ENCODE peak calls at places on chromosomes 5 and 9, in five cellular contexts. U is transverse colon, E is sigmoid colon, A is stomach, C is ovary. Q is an unnamed sample. For H3K4me1, the result is how much of the 10 kb centered on the place peaks cover.

GRCh38 chr5:61023131-61023530 is 78.1 kb downstream of the NDUFAF2 start:
- DNase-seq in U (no peak), E (no peak), A (no peak), C (no peak), Q (no peak)

GRCh38 chr9:109945571-109945970 is 165.6 kb downstream of the PALM2AKAP2 start:
- DNase-seq in U (no peak), E (no peak), A (no peak), C (no peak), Q (no peak)

GRCh38 chr5:149749481-149750365 is 19.6 kb downstream of the PPARGC1B start:
- DNase-seq in U (no peak), E (no peak), A (no peak), C (no peak), Q (no peak)

GRCh38 chr5:43036856-43037711 is 3.0 kb downstream of the ANXA2R start:
- DNase-seq in U (peak), E (no peak), A (no peak), C (no peak), Q (no peak)

GRCh38 chr5:17808566-17808965 is 174.3 kb downstream of the TAF11L14 start:
- DNase-seq in U (no peak), E (no peak), A (no peak), C (no peak), Q (no peak)

GRCh38 chr5:77844408-77845272 is 68.5 kb upstream of the TBCA start:
- DNase-seq in U (no peak), E (no peak), A (no peak), C (peak), Q (no peak)

GRCh38 chr5:141848771-141849370 is 29.3 kb downstream of the PCDH1 start:
- DNase-seq in U (peak), E (peak), A (peak), C (peak), Q (no peak)

GRCh38 chr5:88883566-88884434 is 816 bp upstream of the MEF2C start:
- DNase-seq in U (peak), E (peak), A (peak), C (peak), Q (peak)

GRCh38 chr9:18888241-18888794 is 144.7 kb downstream of the SAXO1 start:
- DNase-seq in U (no peak), E (no peak), A (no peak), C (no peak), Q (no peak)

GRCh38 chr5:18113724-18114123 is 479.5 kb downstream of the TAF11L14 start:
- DNase-seq in U (no peak), E (no peak), A (no peak), C (no peak), Q (no peak)

GRCh38 chr5:35745666-35746065 is 111.0 kb upstream of the IL7R start:
- DNase-seq in U (no peak), E (no peak), A (no peak), C (no peak), Q (no peak)

GRCh38 chr5:176762489-176762888 is 47.9 kb upstream of the UNC5A start:
- DNase-seq in U (no peak), E (peak), A (no peak), C (no peak), Q (no peak)

GRCh38 chr5:56155992-56156584 is 77.0 kb downstream of the ANKRD55 start:
- DNase-seq in U (no peak), E (peak), A (no peak), C (no peak), Q (no peak)

GRCh38 chr9:124352616-124353015 is 62.6 kb downstream of the PSMB7 start:
- DNase-seq in U (no peak), E (peak), A (no peak), C (peak), Q (no peak)

GRCh38 chr9:30774326-30774725 is 1610.1 kb upstream of the ACO1 start:
- DNase-seq in U (no peak), E (no peak), A (no peak), C (no peak), Q (no peak)

GRCh38 chr9:15420796-15421195 is 1.9 kb upstream of the SNAPC3 start:
- DNase-seq in U (no peak), E (no peak), A (no peak), C (no peak), Q (no peak)

GRCh38 chr5:52878671-52879070 is 91.0 kb downstream of the ITGA1 start:
- DNase-seq in U (no peak), E (no peak), A (no peak), C (no peak), Q (no peak)

GRCh38 chr5:139651863-139652787 is 4.0 kb downstream of the CXXC5 start:
- DNase-seq in U (peak), E (peak), A (peak), C (peak), Q (peak)

GRCh38 chr5:139650689-139651501 is 2.7 kb downstream of the CXXC5 start:
- DNase-seq in U (peak), E (peak), A (peak), C (no peak), Q (no peak)

GRCh38 chr5:139650031-139650688 is 2.0 kb downstream of the CXXC5 start:
- DNase-seq in U (peak), E (peak), A (peak), C (no peak), Q (no peak)

GRCh38 chr5:139652788-139653241 is 4.7 kb downstream of the CXXC5 start:
- DNase-seq in U (no peak), E (no peak), A (no peak), C (no peak), Q (no peak)

DNA sequence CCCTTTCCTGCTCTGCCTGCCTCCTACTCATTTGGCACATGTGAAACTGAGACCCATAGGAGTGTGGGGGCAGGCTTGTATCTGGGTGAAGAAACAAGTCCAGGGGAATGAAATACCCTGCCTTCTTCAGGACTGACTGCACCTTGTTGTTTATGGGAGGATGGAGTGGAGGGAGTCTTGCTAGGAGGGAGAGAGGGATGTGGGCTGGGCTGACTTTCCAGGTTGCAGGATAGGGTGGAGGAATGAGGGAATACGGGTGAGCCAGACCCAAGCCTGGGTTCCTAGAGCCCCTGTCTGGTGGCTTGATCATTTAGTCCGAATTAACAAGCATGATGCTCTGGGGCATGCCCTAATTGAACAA is 3.3 kb downstream of the CXXC5 start:
- DNase-seq in U (no peak), E (peak), A (no peak), C (no peak), Q (no peak)
- H3K4me1 ChIP-seq in U (under half), E (under half), A (half or more), C (under half), Q (half or more)

DNA sequence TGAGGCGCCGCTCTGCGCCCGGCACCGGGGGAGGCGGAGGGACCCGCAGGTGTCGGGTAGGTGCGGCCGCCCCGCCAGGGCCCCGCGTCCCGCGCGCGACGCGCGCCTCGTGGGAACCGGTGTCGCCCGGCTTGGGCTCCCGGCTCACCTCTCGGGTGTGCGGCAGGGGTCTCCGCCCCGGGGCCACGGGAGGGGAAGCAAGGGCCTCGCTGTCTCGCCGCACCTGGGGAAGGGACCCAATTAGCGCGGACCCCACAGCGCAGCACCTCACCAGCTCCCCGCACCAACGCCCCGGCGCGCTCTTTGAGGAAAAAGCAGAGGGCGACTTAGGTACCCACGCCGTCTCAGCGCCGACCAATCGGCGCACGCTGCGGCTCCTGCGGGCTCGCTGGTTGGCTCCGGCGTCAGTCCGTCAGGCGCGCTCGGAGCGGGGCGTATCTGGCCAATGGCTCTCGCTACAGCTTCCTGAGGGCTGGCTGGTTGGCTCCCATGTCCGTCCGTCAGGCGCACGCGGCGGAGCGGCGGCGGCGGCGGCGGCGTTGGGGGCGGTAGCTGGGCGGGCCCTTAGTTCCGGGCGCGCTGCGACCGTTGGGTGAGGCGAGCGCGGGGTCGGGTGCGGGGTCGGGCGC is at the start of gene TRAF2:
- DNase-seq in U (peak), E (peak), A (peak), C (peak), Q (peak)
- TF ChIP-seq POLR2A in U (peak), E (no peak), A (no peak), C (no peak), Q (no peak)

GRCh38 chr9:32247173-32247572 is 137.3 kb upstream of the ACO1 start:
- DNase-seq in U (no peak), E (no peak), A (no peak), C (no peak), Q (no peak)
- TF ChIP-seq EP300 in U (no peak), E (no peak), A (no peak), C (no peak), Q (no peak)

DNA sequence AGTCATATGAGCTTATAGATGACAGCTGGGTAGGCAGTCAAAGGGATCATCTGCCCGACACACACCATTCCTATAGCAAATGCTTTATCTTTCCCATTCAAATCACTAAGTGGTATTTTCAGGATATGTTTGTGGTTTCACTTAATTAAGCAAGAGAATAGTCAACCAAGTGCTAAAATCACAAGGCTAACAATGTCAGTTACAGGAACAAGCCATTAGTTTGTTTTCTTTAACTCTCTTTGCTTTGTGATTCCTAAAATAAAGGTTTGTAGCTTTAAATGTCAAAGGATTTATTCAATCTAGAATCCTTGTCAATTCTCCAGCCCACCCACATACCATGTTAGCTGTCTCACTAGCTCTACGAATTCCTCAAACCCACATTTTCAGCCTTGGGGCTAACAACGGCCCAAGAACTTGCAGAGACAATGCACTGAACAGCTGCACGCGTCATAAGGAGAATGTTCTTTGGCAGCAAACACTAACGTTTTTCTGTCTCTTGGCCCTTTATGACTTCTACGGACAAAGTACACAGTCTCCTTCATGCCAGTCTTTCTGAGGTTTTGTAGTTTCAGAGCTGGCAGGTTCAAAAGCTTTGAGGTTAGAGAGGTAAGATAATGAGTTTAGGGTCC is 56.6 kb downstream of the ELAVL2 start:
- DNase-seq in U (peak), E (no peak), A (no peak), C (no peak), Q (no peak)
- H3K4me1 ChIP-seq in U (under half), E (under half), A (under half), C (under half), Q (under half)

DNA sequence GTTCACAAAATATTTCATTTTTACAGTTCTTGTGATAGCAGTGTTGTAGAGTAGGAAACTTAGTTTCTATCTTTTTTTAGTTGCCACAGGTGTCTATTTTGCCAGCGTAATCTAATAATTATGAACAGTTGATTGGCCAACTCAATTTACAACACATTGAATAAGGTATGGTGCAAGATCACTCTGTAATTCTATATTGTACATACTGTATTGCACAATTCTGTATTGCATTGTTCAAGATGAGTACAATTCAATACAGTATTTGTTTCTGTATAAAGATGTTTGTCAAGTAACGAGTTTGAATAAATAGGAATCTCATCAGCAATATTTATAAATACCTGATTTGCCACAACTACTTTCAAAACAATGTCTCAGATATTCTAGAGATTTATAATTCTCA is 64.2 kb upstream of the HTR1A start:
- DNase-seq in U (no peak), E (no peak), A (no peak), C (no peak), Q (no peak)
- TF ChIP-seq POLR2A in U (no peak), E (no peak), A (no peak), C (no peak), Q (no peak)

GRCh38 chr9:122998448-122998847 is 35.0 kb upstream of the GPR21 start:
- DNase-seq in U (no peak), E (no peak), A (no peak), C (no peak), Q (no peak)

GRCh38 chr9:123002754-123003153 is 30.7 kb upstream of the GPR21 start:
- DNase-seq in U (no peak), E (no peak), A (no peak), C (no peak), Q (no peak)

GRCh38 chr9:123003467-123003866 is 30.0 kb upstream of the GPR21 start:
- DNase-seq in U (no peak), E (no peak), A (no peak), C (no peak), Q (no peak)

GRCh38 chr9:123005964-123006363 is 27.5 kb upstream of the GPR21 start:
- DNase-seq in U (no peak), E (no peak), A (no peak), C (no peak), Q (no peak)

DNA sequence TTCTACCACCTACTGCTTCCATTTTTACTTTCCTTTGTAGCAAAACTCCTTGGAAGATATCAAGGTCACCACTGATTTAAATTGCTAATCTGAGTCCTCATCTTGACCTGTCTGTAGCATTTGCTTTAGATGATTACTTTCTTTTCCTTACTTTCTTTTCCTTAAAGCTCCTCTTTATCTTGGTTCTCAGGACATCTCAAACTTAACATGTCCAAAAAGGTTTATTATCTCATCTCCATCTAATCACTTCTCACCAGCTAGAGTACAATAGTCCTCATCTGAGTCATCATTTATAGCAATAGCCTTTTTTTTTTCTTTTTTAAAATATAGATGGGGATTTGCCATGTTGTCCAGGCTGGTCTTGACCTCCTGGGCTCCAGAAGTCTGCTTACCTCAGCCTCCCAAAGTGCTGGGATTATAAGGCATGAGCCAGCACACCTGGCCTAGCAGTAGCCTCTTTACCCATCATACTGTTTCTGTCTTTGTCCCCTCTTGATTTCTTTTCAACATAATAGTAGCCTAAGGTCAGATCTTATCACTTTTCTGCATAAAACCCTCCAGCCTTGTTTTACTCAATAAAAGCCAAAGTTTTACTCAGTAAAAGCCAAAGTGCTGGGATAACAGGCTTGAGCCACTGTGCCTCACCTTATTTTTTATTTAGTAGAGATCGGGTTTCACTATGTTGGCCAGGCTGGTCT is 32.9 kb upstream of the GPR21 start:
- DNase-seq in U (no peak), E (no peak), A (no peak), C (no peak), Q (no peak)
- TF ChIP-seq EP300 in U (no peak), E (no peak), A (no peak), C (no peak), Q (no peak)

GRCh38 chr5:58412081-58412480 is 47.8 kb downstream of the PLK2 start:
- DNase-seq in U (no peak), E (no peak), A (no peak), C (no peak), Q (no peak)
- H3K4me1 ChIP-seq in U (under half), E (under half), A (under half), C (under half), Q (under half)

GRCh38 chr5:137273511-137273910 is 225.6 kb downstream of the SPOCK1 start:
- DNase-seq in U (no peak), E (no peak), A (no peak), C (no peak), Q (no peak)
- TF ChIP-seq POLR2A in U (no peak), E (no peak), A (no peak), C (no peak), Q (no peak)

DNA sequence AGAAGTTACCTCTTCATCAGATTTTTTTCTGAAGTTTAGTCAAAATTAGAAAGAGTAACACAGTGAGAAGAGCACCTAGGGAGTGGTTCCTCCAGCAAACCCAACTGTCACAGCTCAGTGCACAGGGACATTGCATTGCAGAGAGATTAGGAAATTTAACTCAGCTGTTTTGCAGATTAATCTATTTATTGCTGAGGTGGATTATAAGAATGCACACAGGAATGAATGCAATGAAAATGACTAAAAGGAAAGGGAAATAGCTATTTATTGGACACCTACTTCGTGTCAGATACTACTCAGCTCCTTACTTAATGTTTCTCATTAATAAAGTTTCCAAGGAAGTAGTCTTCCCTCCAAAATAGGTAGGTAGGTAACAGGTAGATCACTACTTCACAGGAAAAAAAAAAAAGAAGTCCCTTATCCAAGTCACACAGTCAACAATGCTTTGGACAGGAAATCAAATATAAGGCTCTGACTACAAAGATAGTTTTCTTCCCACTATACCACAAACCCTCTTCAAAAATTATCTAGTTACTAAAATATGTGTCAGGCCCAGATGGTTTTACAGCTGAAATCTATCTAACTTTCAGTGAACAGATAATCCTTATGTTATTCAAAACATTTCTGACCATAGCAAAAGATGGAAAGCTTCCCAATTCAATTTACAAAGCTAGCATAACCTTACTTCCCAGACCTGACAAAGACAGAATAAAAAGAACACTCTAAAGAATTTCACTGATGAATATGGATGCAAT is 442.2 kb upstream of the MPDZ start:
- DNase-seq in U (no peak), E (no peak), A (no peak), C (no peak), Q (no peak)
- TF ChIP-seq EP300 in U (no peak), E (no peak), A (no peak), C (no peak), Q (no peak)

GRCh38 chr5:179915406-179915935 is 7.8 kb upstream of the TBC1D9B start:
- DNase-seq in U (no peak), E (no peak), A (no peak), C (no peak), Q (no peak)

GRCh38 chr5:179920175-179920574 is 12.5 kb upstream of the TBC1D9B start:
- DNase-seq in U (no peak), E (no peak), A (no peak), C (no peak), Q (no peak)

GRCh38 chr5:179919487-179920060 is 11.9 kb upstream of the TBC1D9B start:
- DNase-seq in U (no peak), E (no peak), A (no peak), C (no peak), Q (no peak)

GRCh38 chr5:179916523-179916922 is 8.8 kb upstream of the TBC1D9B start:
- DNase-seq in U (no peak), E (no peak), A (no peak), C (no peak), Q (no peak)

GRCh38 chr5:179918742-179919486 is 11.2 kb upstream of the TBC1D9B start:
- DNase-seq in U (no peak), E (no peak), A (no peak), C (no peak), Q (no peak)
- H3K4me1 ChIP-seq in U (under half), E (under half), A (under half), C (under half), Q (under half)

Q was measured in tibial nerve.